ENCODE peak calls at places on chromosomes 2 and 18, in four cellular contexts. A is GM12878, J is stomach, L is spleen. N is an unnamed sample.

GRCh38 chr18:41370740-41371623 is 584.1 kb upstream of the PIK3C3 start:
- DNase-seq in A (no peak), J (no peak), L (no peak), N (no peak)

GRCh38 chr2:223815186-223815883 is 22.0 kb downstream of the AP1S3 start:
- DNase-seq in A (no peak), J (no peak), L (no peak), N (no peak)

GRCh38 chr2:218871345-218872302 is 9.0 kb upstream of the WNT10A start:
- DNase-seq in A (no peak), J (no peak), L (peak), N (peak)

GRCh38 chr2:25228848-25229674 is 60.7 kb upstream of the POMC start:
- DNase-seq in A (no peak), J (peak), L (no peak), N (peak)

GRCh38 chr18:55763298-55763697 is 175.3 kb upstream of the TCF4 start:
- DNase-seq in A (no peak), J (no peak), L (no peak), N (no peak)

GRCh38 chr2:132503621-132504200 is 87.1 kb downstream of the GPR39 start:
- DNase-seq in A (no peak), J (no peak), L (no peak), N (no peak)

GRCh38 chr18:45806226-45806625 is 19.2 kb upstream of the SIGLEC15 start:
- DNase-seq in A (no peak), J (no peak), L (no peak), N (no peak)

GRCh38 chr18:78970774-78971333 is 8.8 kb upstream of the SALL3 start:
- DNase-seq in A (no peak), J (no peak), L (no peak), N (no peak)

GRCh38 chr2:222545821-222546540 is 109.9 kb downstream of the FARSB start:
- DNase-seq in A (no peak), J (no peak), L (no peak), N (no peak)
- TF ChIP-seq POLR2AphosphoS5 in A (no peak), J (peak), L (no peak), N (no peak)

GRCh38 chr2:36497570-36498163 is 100.3 kb downstream of the FEZ2 start:
- DNase-seq in A (no peak), J (no peak), L (no peak), N (no peak)

GRCh38 chr2:36502081-36502480 is 95.9 kb downstream of the FEZ2 start:
- DNase-seq in A (no peak), J (no peak), L (no peak), N (no peak)

GRCh38 chr2:36499128-36499820 is 98.7 kb downstream of the FEZ2 start:
- DNase-seq in A (no peak), J (no peak), L (no peak), N (no peak)

DNA sequence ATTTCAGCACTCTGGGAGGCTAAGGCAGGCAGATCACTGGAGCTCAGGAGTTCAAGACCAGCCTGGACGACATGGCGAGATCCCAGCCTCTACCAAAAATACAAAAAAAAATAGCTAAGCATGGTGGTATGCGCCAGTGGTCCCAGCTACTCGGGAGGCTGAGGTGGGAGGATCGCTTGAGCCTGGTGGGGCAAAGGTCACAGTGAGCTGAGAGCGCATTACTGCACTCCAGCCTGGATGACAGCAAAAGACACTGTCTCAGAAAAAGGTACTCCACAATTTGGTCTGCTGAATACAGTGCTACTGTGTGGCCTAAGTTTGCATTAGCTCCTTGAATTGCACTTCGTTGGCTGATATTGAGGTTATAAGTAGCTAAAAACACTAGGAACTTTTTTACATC is 97.9 kb downstream of the FEZ2 start:
- DNase-seq in A (no peak), J (no peak), L (no peak), N (no peak)
- TF ChIP-seq POLR2AphosphoS5 in A (no peak), J (no peak), L (peak), N (no peak)

DNA sequence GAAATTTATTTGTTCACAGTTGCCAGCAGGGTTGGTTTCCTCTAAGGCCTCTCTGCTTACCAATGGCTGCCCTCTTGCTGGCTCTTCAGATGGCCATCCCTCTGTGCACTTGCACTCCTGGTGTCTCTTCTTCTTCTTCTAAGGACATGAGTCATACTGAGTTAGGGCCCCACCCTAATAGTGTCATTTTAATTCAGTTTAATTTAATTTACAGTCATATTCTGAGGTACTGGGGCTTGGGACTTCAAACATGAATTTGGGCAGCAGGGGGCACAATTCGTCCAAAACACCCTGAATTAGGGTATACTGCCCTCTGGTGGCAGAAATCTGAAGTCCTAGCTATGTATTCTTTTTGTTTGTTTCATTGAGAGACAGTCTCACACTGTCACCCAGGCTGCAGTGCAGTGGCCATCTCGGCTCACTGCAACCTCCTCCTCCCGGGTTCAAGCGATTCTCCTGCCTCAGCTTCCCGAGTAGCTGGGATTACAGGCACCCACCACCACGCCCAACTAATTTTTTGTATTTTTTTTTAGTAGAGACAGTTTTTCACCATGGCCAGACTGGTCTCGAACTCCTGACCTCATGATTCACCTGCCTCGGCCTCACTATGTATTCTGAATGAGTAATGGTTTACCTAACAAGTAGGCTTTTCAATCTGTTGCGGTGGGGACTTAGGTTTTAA is 19.8 kb downstream of the SLC4A1AP start:
- DNase-seq in A (peak), J (peak), L (no peak), N (no peak)
- TF ChIP-seq POLR2AphosphoS5 in A (no peak), J (no peak), L (no peak), N (no peak)

DNA sequence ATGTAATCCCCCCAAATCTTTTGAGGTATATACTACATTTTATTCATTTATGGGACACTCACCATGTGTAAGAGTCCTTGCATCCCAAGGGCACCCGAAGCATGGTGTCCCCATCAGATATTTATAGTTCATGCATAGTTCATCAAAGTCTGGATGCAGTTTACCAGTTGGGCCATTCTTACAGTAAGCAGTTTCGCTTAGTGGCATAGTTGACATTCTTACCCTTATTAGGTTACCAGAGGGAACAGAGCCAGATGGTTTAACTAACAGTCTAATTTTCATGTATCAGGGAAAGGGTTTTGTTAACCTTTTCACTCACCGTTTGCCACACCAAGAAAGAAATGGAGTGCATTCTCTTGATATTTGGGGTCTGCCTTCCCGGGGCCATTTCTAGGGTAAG is 7.1 kb downstream of the ZNF407 start:
- DNase-seq in A (no peak), J (no peak), L (no peak), N (no peak)
- TF ChIP-seq POLR2AphosphoS5 in A (no peak), J (no peak), L (no peak), N (no peak)

GRCh38 chr2:68362069-68362468 is 3.0 kb upstream of the PLEK start:
- DNase-seq in A (peak), J (peak), L (peak), N (peak)
- TF ChIP-seq POLR2AphosphoS5 in A (peak), J (no peak), L (peak), N (peak)

GRCh38 chr2:146985753-146986152 is 859.1 kb upstream of the ACVR2A start:
- DNase-seq in A (no peak), J (no peak), L (no peak), N (no peak)

GRCh38 chr2:146981921-146982320 is 862.9 kb upstream of the ACVR2A start:
- DNase-seq in A (no peak), J (no peak), L (no peak), N (no peak)

GRCh38 chr2:146984014-146984413 is 860.8 kb upstream of the ACVR2A start:
- DNase-seq in A (no peak), J (no peak), L (no peak), N (no peak)

GRCh38 chr2:146979746-146980145 is 865.1 kb upstream of the ACVR2A start:
- DNase-seq in A (no peak), J (no peak), L (no peak), N (no peak)

DNA sequence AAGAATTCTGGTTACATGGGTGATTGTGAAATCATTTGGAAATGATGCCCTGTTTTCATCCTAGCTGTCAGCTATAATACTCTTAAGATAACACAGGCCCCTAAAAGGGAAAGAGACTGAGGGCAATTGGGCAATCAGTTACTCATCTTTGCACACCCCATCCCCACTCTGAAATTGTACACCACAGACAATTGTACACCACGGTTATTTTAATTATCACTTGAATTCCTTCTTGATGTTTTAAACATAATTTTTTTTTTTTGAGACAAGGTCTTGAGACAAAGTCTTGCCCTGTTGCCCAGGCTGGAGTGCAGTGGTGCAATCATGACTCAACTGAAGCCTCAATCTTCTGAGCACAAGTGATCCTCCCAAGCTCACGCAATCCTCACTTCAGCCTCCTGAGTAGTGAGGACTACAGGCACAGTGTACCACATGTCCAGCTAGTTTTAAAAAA is 862.4 kb upstream of the ACVR2A start:
- DNase-seq in A (no peak), J (peak), L (no peak), N (no peak)
- TF ChIP-seq POLR2AphosphoS5 in A (no peak), J (peak), L (no peak), N (peak)

GRCh38 chr2:54557211-54557600 is 101.1 kb downstream of the SPTBN1 start:
- DNase-seq in A (no peak), J (no peak), L (no peak), N (no peak)

GRCh38 chr2:54558976-54559410 is 102.9 kb downstream of the SPTBN1 start:
- DNase-seq in A (no peak), J (no peak), L (no peak), N (no peak)

GRCh38 chr2:54557601-54558187 is 101.6 kb downstream of the SPTBN1 start:
- DNase-seq in A (no peak), J (peak), L (peak), N (peak)

GRCh38 chr2:54559593-54560145 is 103.5 kb downstream of the SPTBN1 start:
- DNase-seq in A (no peak), J (no peak), L (no peak), N (peak)

GRCh38 chr2:54558188-54558975 is 102.3 kb downstream of the SPTBN1 start:
- DNase-seq in A (no peak), J (peak), L (peak), N (peak)
- TF ChIP-seq POLR2AphosphoS5 in A (peak), J (peak), L (peak), N (no peak)

N was measured in upper lobe of left lung.